ENCODE peak calls at places on chromosomes 13 and 19, in eight cellular contexts. T, I, F, Z, Q, C, K and G are unnamed samples.

GRCh38 chr13:46170268-46170667 is 11.7 kb downstream of the LCP1 start:
- DNase-seq in C (no peak), K (no peak), T (no peak), Z (no peak), Q (no peak), F (no peak), I (no peak), G (no peak)

GRCh38 chr13:110944968-110945952 is 30.4 kb upstream of the ANKRD10 start:
- DNase-seq in T (no peak), I (no peak), Q (no peak), C (no peak), K (no peak), F (no peak), Z (no peak), G (no peak)

GRCh38 chr19:13796301-13797057 is 1.2 kb downstream of the ZSWIM4 start:
- DNase-seq in T (no peak), C (no peak), Z (no peak), F (peak; percentile 86), I (peak; percentile 99), K (no peak), Q (peak; percentile 68), G (no peak)

GRCh38 chr19:43768273-43769050 is 12.3 kb downstream of the KCNN4 start:
- DNase-seq in F (no peak), K (no peak), I (no peak), Q (no peak), T (no peak), Z (no peak), C (no peak), G (no peak)

GRCh38 chr13:100550433-100550832 is 38.2 kb downstream of the GGACT start:
- DNase-seq in Z (peak; percentile 39), C (no peak), I (peak; percentile 46), F (no peak), Q (no peak), K (no peak), T (no peak), G (no peak)

GRCh38 chr13:28528848-28529247 is 33.9 kb upstream of the FLT1 start:
- DNase-seq in C (no peak), K (no peak), Q (no peak), T (no peak), Z (no peak), I (peak; percentile 68), F (no peak), G (no peak)

GRCh38 chr19:23882493-23882892 is 32.2 kb upstream of the ZNF726 start:
- DNase-seq in C (no peak), F (no peak), K (no peak), I (no peak), Q (no peak), Z (no peak), T (no peak), G (no peak)

GRCh38 chr13:99974939-99975561 is 3.5 kb upstream of the ZIC5 start:
- DNase-seq in T (no peak), I (no peak), Z (no peak), K (no peak), F (no peak), Q (no peak), C (no peak), G (no peak)

GRCh38 chr13:43185206-43185605 is 161.8 kb downstream of the DNAJC15 start:
- DNase-seq in Z (no peak), F (no peak), Q (no peak), K (no peak), I (no peak), T (no peak), C (no peak), G (no peak)

GRCh38 chr13:98751397-98752110 is 918 bp downstream of the SLC15A1 start:
- DNase-seq in Q (no peak), Z (peak; percentile 22), F (no peak), T (no peak), C (no peak), I (peak; percentile 30), K (no peak), G (no peak)

GRCh38 chr19:46737275-46737654 is 8.6 kb upstream of the FKRP start:
- DNase-seq in Z (no peak), T (no peak), K (no peak), Q (no peak), I (no peak), C (no peak), F (no peak), G (no peak)

GRCh38 chr19:48815870-48816501 is 5.2 kb upstream of the BCAT2 start:
- DNase-seq in Z (no peak), C (no peak), K (no peak), Q (peak; percentile 71), T (no peak), F (no peak), I (peak; percentile 25), G (no peak)

GRCh38 chr19:38735257-38735686 is 9.0 kb downstream of the CAPN12 start:
- DNase-seq in K (no peak), F (no peak), T (peak; percentile 43), Z (peak; percentile 45), C (no peak), Q (peak; percentile 69), I (no peak), G (no peak)

GRCh38 chr13:50731400-50731799 is 112.1 kb downstream of the DLEU7 start:
- DNase-seq in Q (no peak), Z (no peak), K (no peak), I (no peak), C (no peak), F (peak; percentile 81), T (no peak), G (no peak)

GRCh38 chr19:18456974-18457373 is 19.0 kb upstream of the ISYNA1 start:
- DNase-seq in F (no peak), Q (no peak), T (no peak), I (no peak), Z (no peak), K (no peak), C (no peak), G (no peak)

GRCh38 chr19:49590971-49591730 is at the start of gene PRR12:
- DNase-seq in K (peak; percentile 66), C (no peak), I (peak; percentile 83), Q (peak; percentile 96), T (peak; percentile 73), F (no peak), Z (peak; percentile 72), G (peak; percentile 53)

GRCh38 chr13:69603144-69603853 is 504.3 kb upstream of the ATXN8OS start:
- DNase-seq in Z (no peak), Q (no peak), F (no peak), I (no peak), T (no peak), C (no peak), K (no peak), G (no peak)

GRCh38 chr13:37715606-37716015 is 117.0 kb upstream of the POSTN start:
- DNase-seq in Q (no peak), C (no peak), T (no peak), Z (no peak), I (peak; percentile 73), K (no peak), F (peak; percentile 75), G (no peak)

GRCh38 chr13:61727714-61728275 is 312.1 kb upstream of the PCDH20 start:
- DNase-seq in Z (no peak), Q (no peak), C (no peak), T (no peak), I (peak; percentile 3), K (no peak), F (no peak), G (no peak)

GRCh38 chr13:27289016-27289665 is 18.5 kb downstream of the RASL11A start:
- DNase-seq in K (no peak), F (no peak), C (no peak), I (no peak), T (no peak), Z (no peak), Q (no peak), G (no peak)

GRCh38 chr19:45717131-45717982 is 13.3 kb downstream of the FBXO46 start:
- DNase-seq in C (peak; percentile 88), I (peak; percentile 98), F (peak; percentile 97), K (peak; percentile 95), Q (peak; percentile 99), T (peak; percentile 97), Z (peak; percentile 97), G (peak; percentile 100)

GRCh38 chr19:18415177-18415867 is 3.9 kb upstream of the SSBP4 start:
- DNase-seq in T (no peak), C (no peak), Q (no peak), I (peak; percentile 55), K (no peak), F (no peak), Z (no peak), G (no peak)

GRCh38 chr19:18464646-18465045 is 26.7 kb upstream of the ISYNA1 start:
- DNase-seq in T (no peak), Z (no peak), K (peak; percentile 27), Q (no peak), F (no peak), I (peak; percentile 47), C (no peak), G (no peak)

GRCh38 chr13:52449323-52450011 is 967 bp downstream of the VPS36 start:
- DNase-seq in C (no peak), K (no peak), I (no peak), Q (no peak), T (no peak), Z (no peak), F (no peak), G (no peak)